ENCODE peak calls at places on chromosomes 5 and 9, in four cellular contexts. V is body of pancreas, P is A549, S is IMR-90. Q is an unnamed sample.
A peak's percentile ranks its signal among the peaks of the same experiment; 100 is the strongest.

GRCh38 chr9:85949591-85950335 is 8.8 kb downstream of the NAA35 start:
- DNase-seq in V (no peak), P (no peak), S (peak; percentile 52), Q (no peak)

GRCh38 chr5:10249948-10250803 is at the start of gene CCT5:
- DNase-seq in V (peak; percentile 97), P (peak; percentile 99), S (peak; percentile 99), Q (peak; percentile 93)

GRCh38 chr9:105243015-105243686 is 1.3 kb upstream of the SLC44A1 start:
- DNase-seq in V (no peak), P (no peak), S (peak; percentile 49), Q (no peak)

GRCh38 chr9:14348241-14349140 is 34.5 kb upstream of the NFIB start:
- DNase-seq in V (no peak), P (no peak), S (no peak), Q (no peak)

GRCh38 chr5:14112998-14113652 is 30.0 kb upstream of the TRIO start:
- DNase-seq in V (peak; percentile 11), P (peak; percentile 49), S (no peak), Q (no peak)

GRCh38 chr9:4762889-4763521 is 22.0 kb upstream of the AK3 start:
- DNase-seq in V (peak; percentile 57), P (no peak), S (no peak), Q (no peak)

GRCh38 chr9:110141118-110141797 is 66.7 kb downstream of the C9orf152 start:
- DNase-seq in V (peak; percentile 54), P (peak; percentile 41), S (peak; percentile 99), Q (peak; percentile 50)

GRCh38 chr9:120439147-120439546 is 140.8 kb downstream of the CDK5RAP2 start:
- DNase-seq in V (no peak), P (peak; percentile 40), S (peak; percentile 23), Q (peak; percentile 37)

GRCh38 chr5:123132330-123132729 is 43.3 kb downstream of the PRDM6 start:
- DNase-seq in V (no peak), P (peak; percentile 7), S (peak; percentile 18), Q (no peak)

GRCh38 chr5:169583424-169584215 is at the start of gene SPDL1:
- DNase-seq in V (peak; percentile 96), P (peak; percentile 97), S (peak; percentile 95), Q (peak; percentile 50)
- TF ChIP-seq POLR2A in V (peak; percentile 67), P (peak; percentile 79), S (peak; percentile 87), Q (peak; percentile 92)

GRCh38 chr5:181190711-181191525 is 14.1 kb downstream of the TRIM7 start:
- DNase-seq in V (peak; percentile 43), P (peak; percentile 66), S (no peak), Q (no peak)

GRCh38 chr5:181192337-181193046 is 12.5 kb downstream of the TRIM7 start:
- DNase-seq in V (no peak), P (no peak), S (peak; percentile 31), Q (no peak)

GRCh38 chr5:181189962-181190710 is 14.9 kb downstream of the TRIM7 start:
- DNase-seq in V (peak; percentile 24), P (no peak), S (no peak), Q (no peak)

GRCh38 chr5:181189363-181189961 is 15.5 kb downstream of the TRIM7 start:
- DNase-seq in V (no peak), P (no peak), S (peak; percentile 30), Q (no peak)

GRCh38 chr5:181191526-181192336 is 13.3 kb downstream of the TRIM7 start:
- DNase-seq in V (peak; percentile 96), P (peak; percentile 96), S (peak; percentile 94), Q (peak; percentile 81)
- TF ChIP-seq POLR2A in V (peak; percentile 63), P (peak; percentile 71), S (peak; percentile 43), Q (peak; percentile 74)

GRCh38 chr9:36488322-36488838 is 84.3 kb upstream of the MELK start:
- DNase-seq in V (no peak), P (no peak), S (no peak), Q (no peak)

GRCh38 chr9:36486454-36486932 is 86.2 kb upstream of the MELK start:
- DNase-seq in V (peak; percentile 26), P (no peak), S (peak; percentile 11), Q (no peak)

GRCh38 chr9:36486933-36487481 is 85.7 kb upstream of the MELK start:
- DNase-seq in V (peak; percentile 66), P (peak; percentile 16), S (no peak), Q (no peak)

GRCh38 chr9:36489453-36489852 is 83.2 kb upstream of the MELK start:
- DNase-seq in V (no peak), P (no peak), S (no peak), Q (no peak)

GRCh38 chr9:36487482-36488321 is 85.0 kb upstream of the MELK start:
- DNase-seq in V (peak; percentile 94), P (peak; percentile 87), S (peak; percentile 90), Q (peak; percentile 77)
- TF ChIP-seq POLR2A in V (peak; percentile 88), P (peak; percentile 75), S (peak; percentile 65), Q (peak; percentile 65)

GRCh38 chr5:96931605-96932004 is 4.3 kb upstream of the LNPEP start:
- DNase-seq in V (no peak), P (no peak), S (no peak), Q (no peak)
- TF ChIP-seq POLR2A in V (no peak), P (no peak), S (no peak), Q (no peak)

GRCh38 chr5:67165524-67166459 is 30.8 kb downstream of the CD180 start:
- DNase-seq in V (peak; percentile 84), P (peak; percentile 82), S (peak; percentile 61), Q (no peak)

GRCh38 chr5:67164856-67165523 is 31.6 kb downstream of the CD180 start:
- DNase-seq in V (no peak), P (no peak), S (no peak), Q (no peak)

GRCh38 chr5:67166886-67167285 is 29.7 kb downstream of the CD180 start:
- DNase-seq in V (no peak), P (no peak), S (no peak), Q (no peak)

GRCh38 chr5:67163863-67164595 is 32.6 kb downstream of the CD180 start:
- DNase-seq in V (no peak), P (no peak), S (no peak), Q (no peak)

GRCh38 chr5:67166460-67166871 is 30.1 kb downstream of the CD180 start:
- DNase-seq in V (peak; percentile 36), P (no peak), S (no peak), Q (no peak)
- TF ChIP-seq POLR2A in V (no peak), P (no peak), S (no peak), Q (no peak)

Q was measured in H54.